ENCODE peak calls at places on chromosomes 11 and 22, in five cellular contexts. One of them, this sample, is unnamed. For H3K9me3, the result is how much of the 10 kb centered on the place peaks cover.

GRCh38 chr11:86459002-86459385 is 84.3 kb downstream of the CCDC81 start:
- DNase-seq in T-helper 17 cell: no peak
- DNase-seq in testis: no peak
- DNase-seq in thyroid gland: no peak
- DNase-seq in kidney: no peak
- DNase-seq in this sample: no peak

GRCh38 chr22:32389685-32390084 is 22.4 kb downstream of the RTCB start:
- DNase-seq in T-helper 17 cell: no peak
- DNase-seq in thyroid gland: peak
- DNase-seq in testis: peak
- DNase-seq in kidney: no peak
- DNase-seq in this sample: no peak

GRCh38 chr11:77101043-77101537 is 1.6 kb upstream of the OMP start:
- DNase-seq in testis: no peak
- DNase-seq in T-helper 17 cell: no peak
- DNase-seq in kidney: no peak
- DNase-seq in thyroid gland: no peak
- DNase-seq in this sample: no peak

GRCh38 chr11:13207665-13208594 is 69.7 kb upstream of the BMAL1 start:
- DNase-seq in thyroid gland: peak
- DNase-seq in T-helper 17 cell: no peak
- DNase-seq in testis: no peak
- DNase-seq in kidney: peak
- DNase-seq in this sample: no peak

GRCh38 chr11:118705111-118705741 is 25.8 kb upstream of the TREH start:
- DNase-seq in testis: no peak
- DNase-seq in kidney: no peak
- DNase-seq in thyroid gland: no peak
- DNase-seq in T-helper 17 cell: peak
- DNase-seq in this sample: peak

GRCh38 chr11:87454246-87454645 is 416.5 kb downstream of the TMEM135 start:
- DNase-seq in thyroid gland: no peak
- DNase-seq in T-helper 17 cell: no peak
- DNase-seq in kidney: no peak
- DNase-seq in testis: no peak
- DNase-seq in this sample: no peak

GRCh38 chr22:29028468-29028867 is 33.2 kb downstream of the C22orf31 start:
- DNase-seq in kidney: no peak
- DNase-seq in testis: no peak
- DNase-seq in T-helper 17 cell: no peak
- DNase-seq in thyroid gland: no peak
- DNase-seq in this sample: no peak

GRCh38 chr11:11978792-11979486 is 29.5 kb downstream of the DKK3 start:
- DNase-seq in kidney: peak
- DNase-seq in testis: peak
- DNase-seq in T-helper 17 cell: no peak
- DNase-seq in thyroid gland: peak
- DNase-seq in this sample: no peak

GRCh38 chr11:63567044-63567840 is 4.1 kb upstream of the PLAAT2 start:
- DNase-seq in testis: peak
- DNase-seq in T-helper 17 cell: peak
- DNase-seq in kidney: no peak
- DNase-seq in thyroid gland: peak
- DNase-seq in this sample: peak

GRCh38 chr11:127199306-127199801 is 198.8 kb upstream of the KIRREL3 start:
- DNase-seq in kidney: no peak
- DNase-seq in T-helper 17 cell: no peak
- DNase-seq in thyroid gland: no peak
- DNase-seq in testis: no peak
- DNase-seq in this sample: no peak

GRCh38 chr11:54944211-54944610 is 237.6 kb downstream of the OR4A5 start:
- DNase-seq in testis: no peak
- DNase-seq in kidney: no peak
- DNase-seq in thyroid gland: no peak
- DNase-seq in T-helper 17 cell: no peak
- DNase-seq in this sample: no peak
- H3K9me3 ChIP-seq in testis: under half
- H3K9me3 ChIP-seq in kidney: under half
- H3K9me3 ChIP-seq in thyroid gland: under half
- H3K9me3 ChIP-seq in T-helper 17 cell: under half
- H3K9me3 ChIP-seq in this sample: under half

DNA sequence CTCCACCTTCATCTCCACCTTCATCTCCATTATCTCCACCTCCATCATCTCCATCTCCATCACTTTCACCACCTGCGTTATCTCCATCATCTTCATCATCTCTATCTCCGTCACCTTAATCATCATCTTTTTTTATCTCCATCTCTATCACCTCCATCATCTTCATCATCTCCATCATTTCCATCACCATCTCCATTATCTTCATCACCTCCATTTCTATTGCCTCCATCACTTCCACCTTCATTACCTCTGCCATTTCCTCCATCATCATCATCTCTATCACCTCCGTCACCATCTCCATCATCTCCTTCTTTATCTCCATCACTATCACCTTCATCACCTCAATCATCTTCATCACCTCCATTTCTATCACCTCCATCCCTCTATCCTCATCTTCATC is 573.5 kb downstream of the TBC1D22A start:
- DNase-seq in testis: no peak
- DNase-seq in kidney: no peak
- DNase-seq in thyroid gland: no peak
- DNase-seq in T-helper 17 cell: no peak
- DNase-seq in this sample: no peak
- H3K9me3 ChIP-seq in testis: under half
- H3K9me3 ChIP-seq in kidney: under half
- H3K9me3 ChIP-seq in thyroid gland: under half
- H3K9me3 ChIP-seq in T-helper 17 cell: under half
- H3K9me3 ChIP-seq in this sample: under half

DNA sequence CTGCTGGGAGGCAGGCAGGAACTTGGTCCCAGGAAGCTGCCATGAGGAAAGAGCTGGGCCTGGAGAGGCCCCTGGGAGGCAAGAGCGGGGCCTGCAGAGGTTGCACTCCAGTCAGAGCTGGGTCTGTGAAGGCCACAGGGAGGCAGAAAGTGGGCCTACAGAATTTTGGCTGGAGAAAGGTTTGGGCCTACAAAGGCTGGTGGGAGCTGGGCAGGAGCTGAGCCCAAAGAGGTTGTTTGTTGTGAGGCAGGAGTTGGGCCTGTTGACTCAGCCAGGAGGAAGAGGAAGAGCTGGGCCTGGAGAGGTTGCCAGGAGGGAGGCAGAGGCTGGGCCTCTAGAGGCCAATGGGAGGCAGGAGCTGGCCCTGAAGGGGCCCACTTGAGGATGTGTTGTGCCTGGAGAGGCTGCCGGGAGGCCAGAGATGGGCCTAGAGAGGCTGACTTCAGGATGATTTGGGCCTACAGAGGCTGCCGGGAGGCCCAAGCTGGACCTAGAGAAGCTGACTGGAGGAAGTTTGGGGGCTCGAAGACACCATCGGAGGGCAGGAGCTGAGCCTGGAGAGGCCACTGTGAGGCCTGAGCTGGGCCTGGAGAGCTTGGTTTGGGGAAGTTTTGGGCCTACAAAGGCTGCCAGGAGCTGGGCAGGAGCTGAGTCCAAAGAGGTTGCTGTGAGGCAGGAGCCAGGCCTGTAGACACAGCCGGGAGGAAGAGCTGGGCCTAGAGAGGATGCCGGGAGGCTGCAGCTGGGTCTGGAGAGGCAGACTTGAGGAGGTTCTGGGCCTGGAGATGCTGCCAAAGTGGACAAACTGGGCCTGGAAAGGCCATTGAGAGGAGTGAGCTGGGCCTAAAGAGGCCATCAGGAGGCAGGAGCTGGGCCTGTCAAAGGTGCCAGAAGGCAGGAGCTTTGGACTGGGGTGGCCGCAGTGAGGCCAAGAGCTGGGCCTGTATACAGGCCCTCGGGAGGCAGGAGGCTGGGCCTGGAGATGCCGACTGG is 40.7 kb downstream of the OR4C45 start:
- DNase-seq in T-helper 17 cell: no peak
- DNase-seq in thyroid gland: no peak
- DNase-seq in testis: no peak
- DNase-seq in kidney: no peak
- DNase-seq in this sample: no peak
- H3K9me3 ChIP-seq in T-helper 17 cell: under half
- H3K9me3 ChIP-seq in thyroid gland: under half
- H3K9me3 ChIP-seq in testis: under half
- H3K9me3 ChIP-seq in kidney: under half
- H3K9me3 ChIP-seq in this sample: under half

DNA sequence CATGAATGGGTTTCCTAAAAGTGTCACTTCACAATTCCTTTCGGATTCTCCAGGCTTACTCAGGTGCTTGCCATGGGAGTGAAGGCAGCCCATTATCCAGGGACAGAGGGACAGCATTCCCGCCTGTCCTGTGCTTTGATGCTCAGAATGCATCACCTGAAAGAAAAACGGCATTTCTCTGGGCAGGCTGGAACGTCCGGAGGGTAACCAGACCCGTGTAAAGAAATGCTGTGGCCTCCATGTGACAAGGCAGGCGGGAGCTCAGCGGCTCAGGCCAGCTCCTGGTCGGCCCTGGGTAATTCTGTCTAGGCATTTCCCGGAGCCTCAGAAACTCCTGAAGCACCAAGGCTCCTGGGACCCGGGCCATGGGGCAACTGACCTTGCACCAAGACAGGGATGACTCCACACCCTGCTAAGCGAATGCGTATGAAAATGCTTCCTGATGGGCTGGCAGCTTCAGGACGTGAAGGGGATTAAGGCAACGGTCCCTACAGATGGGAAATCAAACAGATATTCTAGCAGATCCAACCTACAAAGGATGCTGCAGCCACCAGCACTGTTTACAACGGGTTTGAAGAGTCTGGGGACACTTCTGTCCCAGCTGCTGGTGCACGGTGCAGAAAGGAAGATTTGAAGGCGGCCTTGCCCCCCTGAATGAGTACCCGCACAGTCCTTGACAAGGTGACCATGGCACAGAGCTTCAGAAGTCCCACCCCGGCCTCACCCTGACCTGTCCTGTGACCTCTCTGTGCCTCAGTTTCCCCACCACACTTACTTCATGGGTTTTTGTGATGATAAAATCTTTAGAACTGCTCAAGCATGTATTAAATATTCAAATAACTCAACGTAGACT is 13.6 kb upstream of the FGF3 start:
- DNase-seq in testis: no peak
- DNase-seq in T-helper 17 cell: no peak
- DNase-seq in thyroid gland: no peak
- DNase-seq in kidney: no peak
- DNase-seq in this sample: no peak
- H3K9me3 ChIP-seq in testis: under half
- H3K9me3 ChIP-seq in T-helper 17 cell: under half
- H3K9me3 ChIP-seq in thyroid gland: under half
- H3K9me3 ChIP-seq in kidney: under half
- H3K9me3 ChIP-seq in this sample: under half

GRCh38 chr22:48306284-48306683 is 1521.4 kb downstream of the BRD1 start:
- DNase-seq in thyroid gland: no peak
- DNase-seq in T-helper 17 cell: no peak
- DNase-seq in testis: no peak
- DNase-seq in kidney: peak
- DNase-seq in this sample: no peak
- H3K9me3 ChIP-seq in thyroid gland: under half
- H3K9me3 ChIP-seq in T-helper 17 cell: under half
- H3K9me3 ChIP-seq in testis: under half
- H3K9me3 ChIP-seq in kidney: under half
- H3K9me3 ChIP-seq in this sample: under half

DNA sequence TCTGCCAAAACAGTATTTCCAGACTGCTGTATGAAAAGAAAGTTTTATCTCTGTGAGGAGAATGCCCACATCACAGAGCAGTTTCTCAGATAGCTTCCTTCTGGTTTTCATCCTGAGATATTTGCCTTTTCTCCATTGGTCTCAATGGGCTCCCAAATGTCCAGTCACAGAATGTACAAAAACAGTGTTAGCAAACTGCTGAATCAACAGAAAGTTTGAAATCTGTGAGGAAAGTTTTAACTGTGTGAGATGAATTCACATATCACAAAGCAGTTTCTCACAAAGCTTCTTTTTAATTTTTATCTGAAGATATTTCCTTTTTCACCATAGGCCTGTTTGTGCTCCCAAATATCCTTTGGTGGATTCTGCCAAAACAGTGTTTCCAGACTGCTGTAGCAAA is 207.2 kb upstream of the TRIM48 start:
- DNase-seq in thyroid gland: no peak
- DNase-seq in testis: no peak
- DNase-seq in kidney: no peak
- DNase-seq in T-helper 17 cell: no peak
- DNase-seq in this sample: no peak
- H3K9me3 ChIP-seq in thyroid gland: under half
- H3K9me3 ChIP-seq in testis: under half
- H3K9me3 ChIP-seq in kidney: under half
- H3K9me3 ChIP-seq in T-helper 17 cell: under half
- H3K9me3 ChIP-seq in this sample: under half

GRCh38 chr22:47987885-47988515 is 1225.5 kb downstream of the TBC1D22A start:
- DNase-seq in thyroid gland: no peak
- DNase-seq in testis: no peak
- DNase-seq in T-helper 17 cell: no peak
- DNase-seq in kidney: no peak
- DNase-seq in this sample: no peak
- H3K9me3 ChIP-seq in thyroid gland: under half
- H3K9me3 ChIP-seq in testis: under half
- H3K9me3 ChIP-seq in T-helper 17 cell: under half
- H3K9me3 ChIP-seq in kidney: under half
- H3K9me3 ChIP-seq in this sample: under half

This sample was measured in CD8-positive, alpha-beta T cell.